ENCODE peak calls at places on chromosomes 11 and 22, in seven cellular contexts. M is AG09309, Y is AG10803, D is cardiac muscle cell, J is nephron progenitor cell, G is GM20000, L is MM.1S. U is an unnamed sample.

GRCh38 chr11:40293655-40294342 is 1165.7 kb downstream of the LRRC4C start:
- DNase-seq in L (peak; percentile 20), G (peak; percentile 78), M (peak; percentile 42), D (peak; percentile 86), Y (peak; percentile 84), J (peak; percentile 75), U (peak; percentile 75)

GRCh38 chr11:86313793-86314192 is 11.8 kb downstream of the HIKESHI start:
- DNase-seq in L (no peak), J (no peak), M (no peak), Y (no peak), G (no peak), D (no peak), U (no peak)

GRCh38 chr11:123683616-123684170 is 29.3 kb upstream of the SCN3B start:
- DNase-seq in L (no peak), D (no peak), Y (no peak), G (no peak), M (no peak), J (no peak), U (no peak)

GRCh38 chr11:70775386-70775785 is 377.1 kb downstream of the CTTN start:
- DNase-seq in M (no peak), Y (no peak), D (no peak), G (no peak), J (no peak), L (no peak), U (no peak)

GRCh38 chr11:123454060-123454651 is 24.1 kb downstream of the GRAMD1B start:
- DNase-seq in L (no peak), G (no peak), Y (no peak), J (no peak), M (no peak), D (no peak), U (peak; percentile 9)

GRCh38 chr11:68890490-68891231 is 13.0 kb downstream of the MRPL21 start:
- DNase-seq in L (no peak), D (no peak), Y (peak; percentile 92), J (no peak), M (peak; percentile 33), G (no peak), U (no peak)

GRCh38 chr22:47512617-47513016 is 750.2 kb downstream of the TBC1D22A start:
- DNase-seq in G (no peak), D (no peak), L (no peak), J (no peak), Y (no peak), M (no peak), U (no peak)

GRCh38 chr22:29016067-29016938 is 45.3 kb downstream of the C22orf31 start:
- DNase-seq in M (no peak), L (no peak), D (no peak), J (no peak), Y (no peak), G (no peak), U (no peak)

GRCh38 chr22:41909290-41910049 is 5.4 kb downstream of the SHISA8 start:
- DNase-seq in J (no peak), D (no peak), Y (no peak), G (no peak), L (no peak), M (no peak), U (peak; percentile 13)

GRCh38 chr22:30288414-30289125 is 735 bp downstream of the CASTOR1 start:
- DNase-seq in G (no peak), D (no peak), M (no peak), Y (no peak), J (no peak), L (no peak), U (no peak)

GRCh38 chr11:57240757-57241156 is 3.7 kb upstream of the APLNR start:
- DNase-seq in G (no peak), D (peak; percentile 13), J (peak; percentile 31), L (no peak), Y (no peak), M (no peak), U (no peak)

GRCh38 chr22:45911601-45912271 is 65.2 kb downstream of the WNT7B start:
- DNase-seq in G (no peak), Y (peak; percentile 61), D (no peak), L (no peak), J (no peak), M (no peak), U (no peak)

GRCh38 chr11:76669901-76670474 is 559 bp downstream of the LRRC32 start:
- DNase-seq in J (peak; percentile 65), M (no peak), L (no peak), Y (peak; percentile 85), G (no peak), D (peak; percentile 43), U (no peak)

GRCh38 chr11:108034952-108035351 is 26.3 kb downstream of the CUL5 start:
- DNase-seq in J (no peak), L (no peak), D (no peak), G (no peak), M (no peak), Y (no peak), U (no peak)

GRCh38 chr11:43861141-43861540 is 19.5 kb upstream of the ALKBH3 start:
- DNase-seq in J (no peak), G (no peak), D (no peak), Y (no peak), L (no peak), M (no peak), U (no peak)

GRCh38 chr11:64862914-64863313 is 15.5 kb downstream of the EHD1 start:
- DNase-seq in D (no peak), M (no peak), G (no peak), Y (peak; percentile 23), J (no peak), L (no peak), U (no peak)

GRCh38 chr11:6438979-6439571 is 1.7 kb downstream of the HPX start:
- DNase-seq in L (peak; percentile 37), J (peak; percentile 51), Y (peak; percentile 60), M (peak; percentile 37), G (no peak), D (peak; percentile 68), U (peak; percentile 61)

GRCh38 chr22:46542011-46542985 is 4.9 kb upstream of the CELSR1 start:
- DNase-seq in G (peak; percentile 94), Y (peak; percentile 56), L (peak; percentile 73), J (peak; percentile 82), D (peak; percentile 82), M (no peak), U (peak; percentile 88)

GRCh38 chr11:2813141-2813908 is 72.2 kb downstream of the CDKN1C start:
- DNase-seq in M (no peak), J (no peak), Y (no peak), D (peak; percentile 50), G (no peak), L (no peak), U (no peak)

GRCh38 chr11:63941901-63942300 is 3.1 kb downstream of the NAA40 start:
- DNase-seq in Y (no peak), J (no peak), L (no peak), G (no peak), D (no peak), M (no peak), U (no peak)

GRCh38 chr22:48478124-48478523 is 1349.5 kb downstream of the BRD1 start:
- DNase-seq in G (no peak), J (no peak), D (no peak), Y (no peak), L (no peak), M (no peak), U (no peak)

GRCh38 chr11:71329165-71329510 is 76.8 kb upstream of the SHANK2 start:
- DNase-seq in L (no peak), Y (no peak), J (no peak), D (no peak), M (no peak), G (no peak), U (no peak)

GRCh38 chr22:42343551-42344081 is 73.2 kb upstream of the TCF20 start:
- DNase-seq in M (no peak), G (peak; percentile 66), J (peak; percentile 65), Y (no peak), L (no peak), D (peak; percentile 78), U (no peak)

GRCh38 chr22:38467904-38468760 is at the start of gene KDELR3:
- DNase-seq in G (peak; percentile 92), M (no peak), J (peak; percentile 71), L (no peak), D (peak; percentile 61), Y (peak; percentile 70), U (peak; percentile 47)
- TF ChIP-seq CTCF in G (no peak), M (peak; percentile 12), J (peak; percentile 27), L (peak; percentile 9), D (peak; percentile 14), Y (peak; percentile 38), U (peak; percentile 23)

DNA sequence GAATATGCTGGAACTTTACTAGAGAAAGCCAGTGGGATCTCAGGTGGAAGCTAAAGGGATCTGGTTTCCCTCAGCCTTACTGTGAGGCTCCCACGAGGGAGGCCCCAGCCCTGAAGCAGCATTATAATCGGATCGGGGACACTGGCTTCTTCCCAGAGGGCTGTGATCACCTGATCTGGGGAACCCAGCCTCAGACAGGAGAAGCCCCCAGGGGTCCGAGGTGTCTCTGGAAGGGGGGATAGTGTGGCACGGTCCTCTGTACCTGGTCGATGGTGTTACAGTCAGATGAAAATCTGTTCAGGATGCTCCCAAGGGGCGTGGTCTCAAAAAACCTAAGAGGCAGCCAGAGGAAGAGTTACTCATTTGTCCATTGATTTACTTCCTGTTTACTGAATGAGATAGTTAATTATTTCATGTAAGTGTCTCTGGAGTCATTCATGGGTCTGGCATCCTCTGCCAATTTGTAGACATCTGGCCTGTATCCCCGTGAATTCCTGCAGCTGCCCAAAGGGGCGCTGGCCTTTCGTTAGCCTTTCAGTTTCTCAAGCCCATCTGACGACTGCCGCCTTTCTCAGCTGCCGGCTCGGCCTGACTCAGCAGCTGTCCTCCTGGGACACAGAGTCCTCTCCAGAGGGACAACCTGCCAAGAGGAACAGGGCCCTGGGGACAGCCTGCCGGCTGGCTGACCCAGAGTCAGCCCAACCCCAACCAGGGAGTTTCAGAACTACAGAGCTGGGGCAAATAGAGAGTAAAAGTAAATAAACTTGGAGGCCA is 17.0 kb upstream of the KCNJ11 start:
- DNase-seq in Y (peak; percentile 70), G (no peak), M (no peak), J (peak; percentile 37), D (peak; percentile 46), L (peak; percentile 37), U (no peak)
- TF ChIP-seq CTCF in Y (peak; percentile 27), G (no peak), M (no peak), J (peak; percentile 20), D (peak; percentile 33), L (peak; percentile 36), U (no peak)

DNA sequence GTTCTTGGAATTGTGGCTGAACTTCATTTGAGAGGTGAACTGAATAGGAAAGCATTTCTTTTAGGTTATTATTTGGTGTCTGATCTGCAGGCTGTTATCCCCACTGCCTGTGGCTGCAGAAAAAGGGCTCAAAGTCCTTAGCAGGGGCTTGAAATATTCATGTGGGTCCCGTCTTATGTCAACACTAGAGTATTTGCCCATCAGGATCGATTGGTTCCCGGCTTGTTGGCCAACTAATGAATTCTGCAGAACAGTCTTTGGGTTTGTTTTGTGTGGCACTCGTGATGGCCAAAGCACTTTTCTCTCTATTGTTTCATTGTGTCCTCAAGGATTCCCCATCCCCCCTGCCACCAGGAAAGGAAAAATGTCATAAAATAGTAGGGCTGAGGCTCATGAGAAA is 211.9 kb downstream of the MYO18B start:
- DNase-seq in M (no peak), Y (no peak), G (no peak), J (no peak), L (no peak), D (no peak), U (no peak)
- TF ChIP-seq CTCF in M (no peak), Y (no peak), G (no peak), J (no peak), L (no peak), D (no peak), U (no peak)

DNA sequence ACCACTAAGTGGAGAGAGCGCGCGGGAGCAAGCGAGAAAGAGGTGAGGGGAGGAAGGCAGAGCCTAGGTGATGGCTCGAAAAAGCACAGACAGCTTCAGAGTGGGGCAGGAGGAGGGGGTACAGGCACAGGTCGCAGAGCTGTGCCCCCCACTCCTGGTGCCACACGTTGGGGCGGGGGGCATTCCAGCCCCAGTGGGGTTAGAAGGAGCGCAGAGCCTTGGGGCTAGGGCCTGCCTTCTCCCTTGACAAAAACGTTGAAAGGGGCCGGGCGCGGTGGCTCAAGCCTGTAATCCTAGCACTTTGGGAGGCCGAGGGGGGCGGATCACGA is 41.6 kb upstream of the ISX start:
- DNase-seq in Y (no peak), G (no peak), M (no peak), L (no peak), D (no peak), J (no peak), U (no peak)
- TF ChIP-seq CTCF in Y (no peak), G (no peak), M (no peak), L (no peak), D (no peak), J (peak; percentile 39), U (peak; percentile 18)